ENCODE peak calls at places on chromosomes 2 and 18, in four cellular contexts. One of them, this sample, is unnamed.

GRCh38 chr2:16665746-16666452 is at the start of gene CYRIA:
- DNase-seq in lung: peak
- DNase-seq in fibroblast of lung: peak
- DNase-seq in PC-3: no peak
- DNase-seq in this sample: peak

GRCh38 chr2:226660524-226660923 is 139.1 kb downstream of the IRS1 start:
- DNase-seq in fibroblast of lung: peak
- DNase-seq in PC-3: peak
- DNase-seq in lung: peak
- DNase-seq in this sample: peak

GRCh38 chr18:76619342-76620315 is 124.6 kb upstream of the ZNF516 start:
- DNase-seq in lung: peak
- DNase-seq in PC-3: no peak
- DNase-seq in fibroblast of lung: peak
- DNase-seq in this sample: peak

GRCh38 chr2:118589726-118590125 is 257.7 kb downstream of the EN1 start:
- DNase-seq in lung: no peak
- DNase-seq in fibroblast of lung: no peak
- DNase-seq in PC-3: no peak
- DNase-seq in this sample: no peak

GRCh38 chr18:24086082-24086481 is 52.8 kb upstream of the CABYR start:
- DNase-seq in lung: no peak
- DNase-seq in fibroblast of lung: no peak
- DNase-seq in PC-3: peak
- DNase-seq in this sample: peak

GRCh38 chr2:170968205-170969003 is 39.4 kb downstream of the GORASP2 start:
- DNase-seq in PC-3: no peak
- DNase-seq in fibroblast of lung: no peak
- DNase-seq in lung: no peak
- DNase-seq in this sample: no peak

GRCh38 chr2:214492152-214492551 is 81.3 kb downstream of the VWC2L start:
- DNase-seq in fibroblast of lung: no peak
- DNase-seq in PC-3: no peak
- DNase-seq in lung: no peak
- DNase-seq in this sample: no peak

GRCh38 chr2:18927525-18928232 is 338.3 kb upstream of the NT5C1B start:
- DNase-seq in lung: no peak
- DNase-seq in PC-3: no peak
- DNase-seq in fibroblast of lung: no peak
- DNase-seq in this sample: no peak

GRCh38 chr2:65630643-65631042 is 198.2 kb upstream of the SPRED2 start:
- DNase-seq in PC-3: no peak
- DNase-seq in lung: no peak
- DNase-seq in fibroblast of lung: peak
- DNase-seq in this sample: peak

GRCh38 chr2:228056293-228056692 is 125.2 kb downstream of the SPHKAP start:
- DNase-seq in fibroblast of lung: no peak
- DNase-seq in lung: no peak
- DNase-seq in PC-3: no peak
- DNase-seq in this sample: no peak

GRCh38 chr18:36419913-36420531 is 122.5 kb downstream of the FHOD3 start:
- DNase-seq in lung: no peak
- DNase-seq in PC-3: peak
- DNase-seq in fibroblast of lung: peak
- DNase-seq in this sample: peak

GRCh38 chr2:200453853-200454524 is 55.9 kb downstream of the KCTD18 start:
- DNase-seq in lung: no peak
- DNase-seq in fibroblast of lung: peak
- DNase-seq in PC-3: no peak
- DNase-seq in this sample: no peak

GRCh38 chr18:41940506-41941215 is 14.4 kb upstream of the PIK3C3 start:
- DNase-seq in fibroblast of lung: peak
- DNase-seq in lung: no peak
- DNase-seq in PC-3: peak
- DNase-seq in this sample: peak

GRCh38 chr2:231069379-231070054 is 12.8 kb downstream of the PSMD1 start:
- DNase-seq in fibroblast of lung: peak
- DNase-seq in lung: no peak
- DNase-seq in PC-3: no peak
- DNase-seq in this sample: no peak

GRCh38 chr18:58209326-58209725 is 165.3 kb downstream of the NEDD4L start:
- DNase-seq in lung: no peak
- DNase-seq in PC-3: peak
- DNase-seq in fibroblast of lung: peak
- DNase-seq in this sample: no peak

GRCh38 chr2:145410096-145410495 is 890.2 kb upstream of the ZEB2 start:
- DNase-seq in PC-3: no peak
- DNase-seq in fibroblast of lung: no peak
- DNase-seq in lung: no peak
- DNase-seq in this sample: peak

GRCh38 chr2:15510552-15510951 is 50.6 kb downstream of the NBAS start:
- DNase-seq in lung: no peak
- DNase-seq in fibroblast of lung: no peak
- DNase-seq in PC-3: no peak
- DNase-seq in this sample: no peak

GRCh38 chr2:109213646-109214417 is 84.8 kb downstream of the SH3RF3 start:
- DNase-seq in PC-3: peak
- DNase-seq in lung: no peak
- DNase-seq in fibroblast of lung: peak
- DNase-seq in this sample: peak

GRCh38 chr2:202541137-202541536 is 93.6 kb upstream of the FAM117B start:
- DNase-seq in fibroblast of lung: peak
- DNase-seq in lung: no peak
- DNase-seq in PC-3: no peak
- DNase-seq in this sample: no peak

GRCh38 chr2:154556146-154556545 is 142.3 kb upstream of the KCNJ3 start:
- DNase-seq in fibroblast of lung: no peak
- DNase-seq in lung: no peak
- DNase-seq in PC-3: no peak
- DNase-seq in this sample: no peak

GRCh38 chr2:161117506-161117905 is 42.7 kb upstream of the TANK start:
- DNase-seq in lung: no peak
- DNase-seq in PC-3: no peak
- DNase-seq in fibroblast of lung: no peak
- DNase-seq in this sample: peak

GRCh38 chr2:186653511-186653910 is 40.3 kb upstream of the FAM171B start:
- DNase-seq in fibroblast of lung: no peak
- DNase-seq in PC-3: no peak
- DNase-seq in lung: no peak
- DNase-seq in this sample: no peak

GRCh38 chr18:2104620-2105462 is 466.5 kb downstream of the METTL4 start:
- DNase-seq in lung: peak
- DNase-seq in fibroblast of lung: peak
- DNase-seq in PC-3: peak
- DNase-seq in this sample: peak

GRCh38 chr18:45518770-45519169 is 96.5 kb upstream of the SLC14A2 start:
- DNase-seq in lung: no peak
- DNase-seq in PC-3: no peak
- DNase-seq in fibroblast of lung: no peak
- DNase-seq in this sample: no peak

GRCh38 chr2:54613794-54614257 is 109.6 kb upstream of the EML6 start:
- DNase-seq in PC-3: peak
- DNase-seq in fibroblast of lung: peak
- DNase-seq in lung: no peak
- DNase-seq in this sample: peak

GRCh38 chr2:109264595-109265328 is 135.8 kb downstream of the SH3RF3 start:
- DNase-seq in fibroblast of lung: peak
- DNase-seq in lung: no peak
- DNase-seq in PC-3: no peak
- DNase-seq in this sample: no peak

GRCh38 chr2:11065833-11066232 is 89.4 kb upstream of the SLC66A3 start:
- DNase-seq in lung: no peak
- DNase-seq in PC-3: no peak
- DNase-seq in fibroblast of lung: no peak
- DNase-seq in this sample: no peak

GRCh38 chr2:179272406-179273192 is 8.0 kb upstream of the SESTD1 start:
- DNase-seq in lung: no peak
- DNase-seq in PC-3: peak
- DNase-seq in fibroblast of lung: peak
- DNase-seq in this sample: peak
- H3K4me3 ChIP-seq in lung: no peak
- H3K4me3 ChIP-seq in PC-3: peak
- H3K4me3 ChIP-seq in fibroblast of lung: no peak
- H3K4me3 ChIP-seq in this sample: no peak

DNA sequence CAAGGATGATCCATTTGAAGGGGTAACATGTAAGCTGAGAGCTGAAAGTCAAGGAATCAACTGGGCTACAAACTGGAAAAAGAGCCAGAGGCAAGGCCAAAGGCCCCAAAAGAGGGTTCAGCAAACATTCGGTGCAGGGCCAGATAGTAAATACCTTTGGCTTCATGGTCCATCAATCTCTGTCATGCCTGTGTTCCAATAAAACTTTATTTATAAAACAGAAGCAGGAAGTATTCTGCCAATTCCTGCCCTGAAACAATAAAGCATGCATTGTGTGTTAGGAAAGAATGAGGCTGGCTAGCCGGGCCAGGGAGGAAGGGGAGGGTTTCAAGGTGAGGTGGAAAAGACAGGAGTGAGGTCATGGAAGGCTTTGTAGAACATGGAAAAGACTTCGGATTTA is 107.1 kb downstream of the LBH start:
- DNase-seq in lung: no peak
- DNase-seq in fibroblast of lung: no peak
- DNase-seq in PC-3: no peak
- DNase-seq in this sample: no peak
- TF ChIP-seq CTCF in lung: no peak
- TF ChIP-seq CTCF in fibroblast of lung: no peak
- TF ChIP-seq CTCF in PC-3: no peak
- TF ChIP-seq CTCF in this sample: no peak

GRCh38 chr2:133988316-133988891 is 265.5 kb upstream of the MGAT5 start:
- DNase-seq in PC-3: no peak
- DNase-seq in lung: no peak
- DNase-seq in fibroblast of lung: no peak
- DNase-seq in this sample: no peak
- H3K4me3 ChIP-seq in PC-3: no peak
- H3K4me3 ChIP-seq in lung: no peak
- H3K4me3 ChIP-seq in fibroblast of lung: no peak
- H3K4me3 ChIP-seq in this sample: no peak

GRCh38 chr2:85797959-85798358 is 44.2 kb downstream of the ATOH8 start:
- DNase-seq in lung: no peak
- DNase-seq in PC-3: peak
- DNase-seq in fibroblast of lung: no peak
- DNase-seq in this sample: peak
- TF ChIP-seq CTCF in lung: no peak
- TF ChIP-seq CTCF in PC-3: peak
- TF ChIP-seq CTCF in fibroblast of lung: peak
- TF ChIP-seq CTCF in this sample: no peak

DNA sequence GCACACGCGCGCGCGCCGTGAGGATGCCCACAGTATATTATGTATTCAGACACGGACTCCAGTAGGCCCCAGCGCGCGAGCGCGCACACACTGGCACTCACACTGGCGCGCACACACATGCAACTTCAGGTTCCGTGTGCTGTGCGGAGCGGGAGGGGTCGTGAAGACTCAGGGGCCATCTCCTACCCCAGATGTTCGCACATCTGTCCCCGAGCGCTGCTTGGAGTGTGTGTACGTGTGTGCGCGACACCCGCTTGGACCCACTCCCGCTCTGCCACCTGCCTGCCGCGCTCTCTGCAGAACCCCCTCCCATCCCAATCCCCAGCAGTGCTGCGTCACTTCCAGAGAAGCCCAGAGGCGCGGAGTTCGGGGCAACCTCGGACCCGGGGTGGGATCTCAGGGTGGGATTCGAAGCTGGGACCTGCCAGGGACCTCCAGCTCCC is 2.6 kb downstream of the NRP2 start:
- DNase-seq in lung: no peak
- DNase-seq in PC-3: no peak
- DNase-seq in fibroblast of lung: peak
- DNase-seq in this sample: peak
- H3K4me3 ChIP-seq in lung: peak
- H3K4me3 ChIP-seq in PC-3: peak
- H3K4me3 ChIP-seq in fibroblast of lung: peak
- H3K4me3 ChIP-seq in this sample: peak

DNA sequence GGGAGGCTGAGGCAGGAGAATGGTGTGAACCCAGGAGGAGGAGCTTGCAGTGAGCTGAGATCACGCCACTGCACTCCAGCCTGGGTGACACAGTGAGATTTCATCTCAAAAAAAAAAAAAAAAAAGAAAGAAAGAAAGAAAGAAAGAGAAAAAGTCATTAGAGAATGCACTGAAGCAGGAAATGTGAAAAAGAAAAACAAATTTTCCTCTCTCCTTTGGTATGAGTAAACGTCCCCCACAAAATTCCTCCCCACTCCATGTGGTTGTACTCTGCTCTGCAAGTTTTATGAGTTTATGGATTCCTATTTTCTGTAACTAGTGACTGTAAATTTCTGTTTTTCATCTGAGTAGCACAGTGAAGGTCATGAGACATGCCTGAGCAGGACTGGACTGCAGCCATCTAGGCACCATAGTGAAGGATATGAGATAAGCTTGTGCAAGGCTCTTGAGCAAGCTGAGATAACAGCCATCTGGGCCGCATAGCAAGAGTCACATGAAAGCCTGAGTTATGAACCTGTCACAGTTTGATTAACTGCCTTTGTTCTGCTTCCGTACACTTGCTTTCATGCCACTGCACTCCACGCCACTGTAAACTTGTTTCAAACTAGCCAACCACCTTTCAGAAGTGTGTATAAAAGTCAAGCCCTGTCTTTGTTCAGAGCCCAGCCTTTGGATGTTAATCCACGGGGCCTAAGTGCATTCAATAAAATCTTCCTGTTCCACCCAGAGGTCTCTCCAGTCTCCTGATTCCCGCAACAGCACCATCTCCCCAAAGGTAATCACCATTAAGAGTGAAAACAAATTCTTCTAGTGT is 50.2 kb downstream of the SKA1 start:
- DNase-seq in fibroblast of lung: peak
- DNase-seq in lung: peak
- DNase-seq in PC-3: no peak
- DNase-seq in this sample: peak
- TF ChIP-seq CTCF in fibroblast of lung: no peak
- TF ChIP-seq CTCF in lung: no peak
- TF ChIP-seq CTCF in PC-3: no peak
- TF ChIP-seq CTCF in this sample: no peak

GRCh38 chr2:168835961-168836360 is 33.5 kb downstream of the NOSTRIN start:
- DNase-seq in fibroblast of lung: no peak
- DNase-seq in PC-3: no peak
- DNase-seq in lung: no peak
- DNase-seq in this sample: no peak
- H3K4me3 ChIP-seq in fibroblast of lung: no peak
- H3K4me3 ChIP-seq in PC-3: no peak
- H3K4me3 ChIP-seq in lung: no peak
- H3K4me3 ChIP-seq in this sample: no peak

GRCh38 chr18:38496222-38496810 is 930.7 kb upstream of the CELF4 start:
- DNase-seq in lung: no peak
- DNase-seq in PC-3: no peak
- DNase-seq in fibroblast of lung: no peak
- DNase-seq in this sample: no peak

GRCh38 chr18:38497281-38497680 is 931.7 kb upstream of the CELF4 start:
- DNase-seq in PC-3: no peak
- DNase-seq in fibroblast of lung: no peak
- DNase-seq in lung: no peak
- DNase-seq in this sample: peak

GRCh38 chr18:38491195-38491594 is 925.6 kb upstream of the CELF4 start:
- DNase-seq in lung: no peak
- DNase-seq in PC-3: no peak
- DNase-seq in fibroblast of lung: no peak
- DNase-seq in this sample: no peak

GRCh38 chr18:38493991-38494559 is 928.5 kb upstream of the CELF4 start:
- DNase-seq in PC-3: no peak
- DNase-seq in lung: no peak
- DNase-seq in fibroblast of lung: no peak
- DNase-seq in this sample: peak
- TF ChIP-seq CTCF in PC-3: no peak
- TF ChIP-seq CTCF in lung: no peak
- TF ChIP-seq CTCF in fibroblast of lung: no peak
- TF ChIP-seq CTCF in this sample: no peak